ENCODE peak calls at places on chromosome 21, in four cellular contexts. K, V, C and R are unnamed samples.

GRCh38 chr21:28338906-28339305 is 653.8 kb downstream of the LTN1 start:
- DNase-seq in K (no peak), V (no peak), C (no peak), R (no peak)

GRCh38 chr21:34126269-34126668 is 52.9 kb downstream of the MRPS6 start:
- DNase-seq in K (no peak), V (peak), C (no peak), R (no peak)

GRCh38 chr21:38268859-38269566 is 12.2 kb downstream of the KCNJ15 start:
- DNase-seq in K (no peak), V (no peak), C (no peak), R (no peak)

GRCh38 chr21:39153373-39153772 is 29.9 kb downstream of the PSMG1 start:
- DNase-seq in K (peak), V (no peak), C (no peak), R (no peak)

GRCh38 chr21:32734214-32734613 is 6.4 kb upstream of the SYNJ1 start:
- DNase-seq in K (no peak), V (no peak), C (no peak), R (no peak)

GRCh38 chr21:15552914-15553491 is 176.8 kb upstream of the USP25 start:
- DNase-seq in K (no peak), V (no peak), C (no peak), R (no peak)

GRCh38 chr21:46157396-46157986 is 2.1 kb upstream of the FTCD start:
- DNase-seq in K (no peak), V (no peak), C (no peak), R (no peak)

GRCh38 chr21:28516996-28517592 is 475.6 kb downstream of the LTN1 start:
- DNase-seq in K (peak), V (peak), C (peak), R (peak)

GRCh38 chr21:35423694-35424093 is 374.6 kb upstream of the RUNX1 start:
- DNase-seq in K (no peak), V (no peak), C (no peak), R (no peak)

GRCh38 chr21:15362458-15362857 is 297.7 kb upstream of the NRIP1 start:
- DNase-seq in K (no peak), V (no peak), C (no peak), R (no peak)

GRCh38 chr21:30552782-30553181 is 8.3 kb downstream of the KRTAP19-7 start:
- DNase-seq in K (no peak), V (no peak), C (no peak), R (no peak)

GRCh38 chr21:43991447-43991991 is 20.6 kb upstream of the TRAPPC10 start:
- DNase-seq in K (no peak), V (no peak), C (no peak), R (no peak)